ENCODE peak calls at places on chromosomes 4 and X, in eight cellular contexts. V, X, E, Y, I, M, H and J are unnamed samples.

GRCh38 chr4:159547645-159548308 is 444.9 kb downstream of the RAPGEF2 start:
- DNase-seq in X (peak), Y (no peak), E (no peak), I (no peak), H (no peak), V (no peak), M (peak), J (peak)

GRCh38 chrX:118231464-118231863 is 114.4 kb upstream of the WDR44 start:
- DNase-seq in H (no peak), E (no peak), M (no peak), X (no peak), Y (no peak), I (no peak), V (no peak), J (peak)

GRCh38 chr4:114539985-114540384 is 58.6 kb upstream of the UGT8 start:
- DNase-seq in V (no peak), H (no peak), M (no peak), E (no peak), X (no peak), Y (no peak), I (no peak), J (no peak)

GRCh38 chr4:83890231-83890630 is 354.3 kb downstream of the GPAT3 start:
- DNase-seq in E (no peak), M (peak), H (no peak), I (no peak), X (no peak), V (no peak), Y (no peak), J (no peak)

GRCh38 chrX:47814853-47815252 is 21.8 kb upstream of the ZNF81 start:
- DNase-seq in V (no peak), M (no peak), Y (no peak), H (no peak), E (no peak), X (no peak), I (no peak), J (no peak)

GRCh38 chr4:84238247-84239090 is 260.6 kb downstream of the NKX6-1 start:
- DNase-seq in I (no peak), Y (no peak), V (no peak), M (no peak), X (no peak), H (no peak), E (no peak), J (peak)

GRCh38 chr4:73109493-73109892 is 40.0 kb upstream of the COX18 start:
- DNase-seq in M (no peak), H (no peak), X (no peak), I (no peak), E (no peak), V (no peak), Y (no peak), J (no peak)

GRCh38 chrX:119693996-119694451 is 1.1 kb upstream of the SEPTIN6 start:
- DNase-seq in Y (no peak), X (peak), V (no peak), M (no peak), I (no peak), E (no peak), H (no peak), J (no peak)

GRCh38 chr4:21077967-21078366 is 377.7 kb downstream of the PACRGL start:
- DNase-seq in M (no peak), H (no peak), X (no peak), I (no peak), E (no peak), Y (no peak), V (no peak), J (no peak)

GRCh38 chrX:19772759-19773623 is 114.4 kb downstream of the SH3KBP1 start:
- DNase-seq in H (no peak), X (no peak), V (no peak), Y (no peak), I (no peak), M (no peak), E (no peak), J (no peak)

GRCh38 chr4:80235451-80235850 is 31.0 kb upstream of the FGF5 start:
- DNase-seq in M (no peak), Y (no peak), H (no peak), V (no peak), X (no peak), E (no peak), I (no peak), J (no peak)

GRCh38 chr4:21811576-21811975 is 137.0 kb downstream of the KCNIP4 start:
- DNase-seq in H (no peak), Y (no peak), M (no peak), X (no peak), I (no peak), E (no peak), V (no peak), J (peak)

GRCh38 chr4:36285784-36286480 is 4.5 kb downstream of the DTHD1 start:
- DNase-seq in X (no peak), E (no peak), Y (no peak), H (peak), I (no peak), M (peak), V (peak), J (no peak)

GRCh38 chrX:1244164-1245076 is 24.2 kb upstream of the CSF2RA start:
- DNase-seq in I (no peak), M (peak), X (no peak), H (no peak), V (no peak), E (no peak), Y (no peak), J (no peak)

GRCh38 chr4:1171306-1172227 is 816 bp downstream of the SPON2 start:
- DNase-seq in H (peak), X (peak), Y (peak), V (peak), E (peak), M (no peak), I (peak), J (no peak)

GRCh38 chr4:6716018-6716911 is at the start of gene BLOC1S4:
- DNase-seq in M (peak), I (peak), Y (peak), E (peak), V (peak), H (peak), X (peak), J (peak)

GRCh38 chr4:65635051-65635821 is 35.1 kb downstream of the EPHA5 start:
- DNase-seq in H (no peak), X (no peak), I (no peak), V (no peak), Y (no peak), E (no peak), M (no peak), J (no peak)

GRCh38 chr4:1973218-1973617 is 35.6 kb downstream of the NELFA start:
- DNase-seq in V (no peak), M (no peak), Y (no peak), X (no peak), I (peak), H (no peak), E (no peak), J (no peak)

GRCh38 chr4:88720749-88721428 is 23.3 kb upstream of the NAP1L5 start:
- DNase-seq in M (no peak), Y (no peak), V (no peak), X (no peak), E (no peak), I (no peak), H (no peak), J (no peak)

GRCh38 chr4:129323630-129324029 is 227.7 kb downstream of the C4orf33 start:
- DNase-seq in Y (no peak), E (no peak), X (no peak), M (no peak), V (no peak), H (no peak), I (no peak), J (no peak)

GRCh38 chr4:26144526-26145167 is 176.2 kb upstream of the RBPJ start:
- DNase-seq in I (no peak), V (no peak), E (no peak), H (no peak), M (no peak), Y (no peak), X (no peak), J (no peak)

GRCh38 chrX:43703211-43703791 is 47.2 kb downstream of the MAOA start:
- DNase-seq in H (no peak), X (no peak), V (no peak), E (no peak), Y (no peak), I (no peak), M (peak), J (peak)

GRCh38 chr4:92501456-92501855 is 197.7 kb downstream of the GRID2 start:
- DNase-seq in E (no peak), I (no peak), V (no peak), M (no peak), H (no peak), Y (no peak), X (no peak), J (no peak)

GRCh38 chr4:111492501-111492900 is 652.8 kb upstream of the FAM241A start:
- DNase-seq in E (no peak), X (no peak), Y (no peak), V (no peak), H (no peak), M (no peak), I (no peak), J (no peak)

GRCh38 chr4:147289181-147289580 is 191.7 kb upstream of the EDNRA start:
- DNase-seq in X (no peak), I (no peak), M (no peak), H (no peak), E (no peak), V (no peak), Y (no peak), J (no peak)

GRCh38 chrX:153628665-153629064 is 18.3 kb upstream of the DUSP9 start:
- DNase-seq in Y (no peak), X (peak), E (no peak), M (no peak), H (no peak), I (peak), V (no peak), J (no peak)

GRCh38 chr4:58981828-58982227 is 1871.6 kb upstream of the IGFBP7 start:
- DNase-seq in E (no peak), H (no peak), Y (no peak), I (no peak), X (no peak), M (no peak), V (no peak), J (no peak)

GRCh38 chr4:166128452-166128851 is 255.4 kb downstream of the TLL1 start:
- DNase-seq in I (no peak), H (no peak), E (no peak), V (no peak), M (peak), X (no peak), Y (no peak), J (peak)

GRCh38 chrX:2228466-2228865 is 272.3 kb downstream of the DHRSX start:
- DNase-seq in E (no peak), H (no peak), M (no peak), Y (no peak), X (no peak), I (no peak), V (no peak), J (no peak)